ENCODE peak calls at places on chromosomes 3 and 15, in seven cellular contexts. P, Q, V, K, I, U and D are unnamed samples.

GRCh38 chr3:169914321-169914720 is 2.9 kb downstream of the SAMD7 start:
- DNase-seq in I (no peak), U (no peak), P (peak), K (no peak), Q (peak), V (peak), D (no peak)

GRCh38 chr3:25587975-25588374 is 76.7 kb downstream of the TOP2B start:
- DNase-seq in P (no peak), U (no peak), Q (no peak), I (no peak), K (no peak), V (no peak), D (no peak)

GRCh38 chr3:45773044-45773443 is 23.3 kb downstream of the SLC6A20 start:
- DNase-seq in P (no peak), I (no peak), V (no peak), U (no peak), K (no peak), Q (no peak), D (peak)

GRCh38 chr15:79994651-79995050 is 23.7 kb upstream of the BCL2A1 start:
- DNase-seq in K (no peak), Q (no peak), P (peak), U (no peak), I (no peak), V (peak), D (no peak)

GRCh38 chr3:170585008-170585936 is 603 bp downstream of the SLC7A14 start:
- DNase-seq in I (peak), U (no peak), K (no peak), P (peak), Q (no peak), V (peak), D (no peak)

GRCh38 chr15:29674661-29675533 is 147.4 kb downstream of the TJP1 start:
- DNase-seq in K (no peak), U (no peak), P (peak), Q (peak), I (no peak), V (peak), D (peak)

GRCh38 chr15:74336061-74337005 is 31.1 kb downstream of the CYP11A1 start:
- DNase-seq in K (no peak), U (no peak), I (no peak), P (peak), V (no peak), Q (no peak), D (no peak)

GRCh38 chr3:16512435-16513140 is 911 bp downstream of the RFTN1 start:
- DNase-seq in K (peak), U (peak), P (no peak), I (peak), Q (peak), V (peak), D (peak)

GRCh38 chr3:64696896-64697295 is 9.1 kb upstream of the ADAMTS9 start:
- DNase-seq in V (no peak), I (no peak), Q (no peak), P (no peak), K (no peak), U (no peak), D (no peak)

GRCh38 chr3:46019707-46020106 is 7.6 kb downstream of the XCR1 start:
- DNase-seq in U (no peak), K (no peak), P (peak), V (no peak), Q (no peak), I (no peak), D (no peak)

GRCh38 chr3:52452126-52452525 is 1.7 kb downstream of the TNNC1 start:
- DNase-seq in Q (no peak), P (no peak), K (no peak), U (no peak), I (no peak), V (no peak), D (no peak)

GRCh38 chr3:143119974-143120715 is 574 bp downstream of the CHST2 start:
- DNase-seq in K (no peak), P (peak), U (peak), I (peak), Q (peak), V (peak), D (peak)

GRCh38 chr3:193851416-193851815 is 258.4 kb downstream of the OPA1 start:
- DNase-seq in P (no peak), K (no peak), V (no peak), Q (no peak), I (no peak), U (no peak), D (peak)

GRCh38 chr3:128950223-128950938 is 43.5 kb downstream of the CFAP92 start:
- DNase-seq in V (peak), P (peak), U (peak), Q (no peak), I (no peak), K (no peak), D (peak)

GRCh38 chr3:119329551-119329950 is 35.4 kb downstream of the ARHGAP31 start:
- DNase-seq in P (no peak), V (no peak), K (no peak), Q (no peak), U (no peak), I (peak), D (no peak)

GRCh38 chr3:184590795-184591194 is 29.2 kb downstream of the EPHB3 start:
- DNase-seq in P (no peak), I (no peak), K (no peak), V (no peak), U (no peak), Q (no peak), D (no peak)

GRCh38 chr3:44914936-44915335 is 40.5 kb downstream of the TGM4 start:
- DNase-seq in V (peak), K (no peak), U (no peak), I (no peak), P (peak), Q (peak), D (peak)